ENCODE peak calls at places on chromosome 9, in four cellular contexts. B is caudate nucleus; Y is CD8-positive, alpha-beta T cell; U is stimulated activated CD4-positive, alpha-beta T cell treated with anti-CD3 and anti-CD28 coated beads, Interleukin-1b, Interleukin-23, amount 100 ng/mL, for 24 hours. R is an unnamed sample.

GRCh38 chr9:2674141-2674824 is 43.0 kb upstream of the KCNV2 start:
- DNase-seq in B (no peak), U (no peak), Y (no peak), R (no peak)

GRCh38 chr9:106639873-106640568 is 222.9 kb upstream of the ZNF462 start:
- DNase-seq in U (no peak), B (no peak), Y (no peak), R (no peak)

GRCh38 chr9:136694163-136694864 is 7.1 kb upstream of the AGPAT2 start:
- DNase-seq in U (no peak), B (no peak), Y (no peak), R (no peak)

GRCh38 chr9:84711936-84712335 is 42.4 kb downstream of the NTRK2 start:
- DNase-seq in B (no peak), Y (no peak), U (no peak), R (no peak)

GRCh38 chr9:71850996-71851395 is 60.0 kb downstream of the ABHD17B start:
- DNase-seq in B (no peak), Y (no peak), U (no peak), R (no peak)

GRCh38 chr9:37035472-37036236 is 1.6 kb upstream of the PAX5 start:
- DNase-seq in B (no peak), Y (no peak), U (no peak), R (peak)

GRCh38 chr9:89177021-89177400 is 1.6 kb downstream of the SHC3 start:
- DNase-seq in Y (no peak), U (no peak), B (no peak), R (no peak)

GRCh38 chr9:95874303-95874988 is 1.0 kb upstream of the ERCC6L2 start:
- DNase-seq in U (no peak), B (no peak), Y (no peak), R (no peak)

GRCh38 chr9:129996161-129996849 is 46.7 kb downstream of the FNBP1 start:
- DNase-seq in B (no peak), Y (no peak), U (no peak), R (no peak)

GRCh38 chr9:20760246-20760901 is 76.3 kb downstream of the FOCAD start:
- DNase-seq in Y (no peak), B (no peak), U (no peak), R (no peak)

GRCh38 chr9:135075234-135076142 is 12.0 kb upstream of the OLFM1 start:
- DNase-seq in B (no peak), Y (no peak), U (no peak), R (peak)

GRCh38 chr9:18721267-18722079 is 247.5 kb downstream of the ADAMTSL1 start:
- DNase-seq in U (no peak), B (no peak), Y (no peak), R (no peak)

GRCh38 chr9:114093031-114093471 is 6.0 kb downstream of the KIF12 start:
- DNase-seq in Y (no peak), U (no peak), B (no peak), R (no peak)

GRCh38 chr9:79166005-79166404 is 405.8 kb upstream of the TLE4 start:
- DNase-seq in Y (no peak), B (no peak), U (no peak), R (no peak)

GRCh38 chr9:129036241-129036922 is at the start of gene MIGA2:
- DNase-seq in Y (peak), B (peak), U (peak), R (peak)

GRCh38 chr9:108813951-108814601 is 41.7 kb downstream of the ACTL7B start:
- DNase-seq in Y (no peak), B (no peak), U (no peak), R (no peak)

GRCh38 chr9:119963798-119964372 is 594.6 kb upstream of the BRINP1 start:
- DNase-seq in B (no peak), Y (no peak), U (no peak), R (peak)

GRCh38 chr9:99778308-99778707 is 43.4 kb upstream of the NR4A3 start:
- DNase-seq in U (no peak), Y (no peak), B (no peak), R (no peak)

GRCh38 chr9:108687360-108687981 is 168.3 kb downstream of the ACTL7B start:
- DNase-seq in U (no peak), B (no peak), Y (no peak), R (no peak)

GRCh38 chr9:129175825-129176633 is 2.0 kb downstream of the IER5L start:
- DNase-seq in Y (peak), B (no peak), U (no peak), R (peak)

GRCh38 chr9:124005372-124005771 is 6.2 kb upstream of the LHX2 start:
- DNase-seq in U (no peak), Y (no peak), B (no peak), R (no peak)

GRCh38 chr9:31588756-31589155 is 795.7 kb upstream of the ACO1 start:
- DNase-seq in Y (no peak), B (no peak), U (no peak), R (no peak)

GRCh38 chr9:37119907-37120839 is at the start of gene ZCCHC7:
- DNase-seq in B (peak), U (peak), Y (peak), R (peak)

GRCh38 chr9:137160716-137161557 is 8.9 kb downstream of the LRRC26 start:
- DNase-seq in U (no peak), B (no peak), Y (no peak), R (no peak)

GRCh38 chr9:124831642-124832364 is 21.5 kb upstream of the WDR38 start:
- DNase-seq in Y (no peak), B (no peak), U (no peak), R (no peak)

R was measured in mesothelial cell of epicardium.